ENCODE peak calls at places on chromosomes 7 and 10, in six cellular contexts. Y, K, R, V, H and X are unnamed samples.

GRCh38 chr7:95772298-95772770 is at the start of gene DYNC1I1:
- DNase-seq in Y (peak), K (peak), R (no peak), V (peak), H (peak), X (peak)

GRCh38 chr7:121137580-121137979 is 149.1 kb downstream of the CPED1 start:
- DNase-seq in Y (no peak), K (no peak), R (no peak), V (no peak), H (no peak), X (no peak)

GRCh38 chr7:128010392-128011078 is 20.7 kb downstream of the LRRC4 start:
- DNase-seq in Y (no peak), K (no peak), R (no peak), V (peak), H (no peak), X (no peak)

GRCh38 chr10:131126321-131127121 is 185.0 kb downstream of the TCERG1L start:
- DNase-seq in Y (no peak), K (no peak), R (no peak), V (no peak), H (peak), X (no peak)

GRCh38 chr7:85464042-85464651 is 277.3 kb upstream of the SEMA3D start:
- DNase-seq in Y (peak), K (no peak), R (no peak), V (peak), H (no peak), X (no peak)

GRCh38 chr7:40455485-40455884 is 320.7 kb downstream of the SUGCT start:
- DNase-seq in Y (peak), K (no peak), R (no peak), V (no peak), H (no peak), X (no peak)

GRCh38 chr10:120382360-120382759 is 74.7 kb upstream of the PLPP4 start:
- DNase-seq in Y (no peak), K (no peak), R (no peak), V (no peak), H (no peak), X (no peak)

GRCh38 chr7:149776848-149777407 is 3.5 kb upstream of the ZNF467 start:
- DNase-seq in Y (no peak), K (peak), R (no peak), V (no peak), H (no peak), X (no peak)

GRCh38 chr7:2956526-2957368 is 86.9 kb downstream of the CARD11 start:
- DNase-seq in Y (peak), K (peak), R (no peak), V (no peak), H (peak), X (peak)

GRCh38 chr10:17213646-17214349 is 12.3 kb upstream of the TRDMT1 start:
- DNase-seq in Y (peak), K (no peak), R (no peak), V (no peak), H (peak), X (no peak)

GRCh38 chr10:78332699-78333098 is 299.0 kb downstream of the RPS24 start:
- DNase-seq in Y (no peak), K (no peak), R (no peak), V (no peak), H (no peak), X (peak)

GRCh38 chr10:78330884-78331283 is 297.2 kb downstream of the RPS24 start:
- DNase-seq in Y (no peak), K (no peak), R (no peak), V (no peak), H (no peak), X (no peak)

GRCh38 chr10:78333362-78334143 is 299.9 kb downstream of the RPS24 start:
- DNase-seq in Y (no peak), K (no peak), R (no peak), V (no peak), H (no peak), X (peak)

GRCh38 chr10:78332013-78332412 is 298.4 kb downstream of the RPS24 start:
- DNase-seq in Y (no peak), K (no peak), R (no peak), V (no peak), H (no peak), X (peak)

GRCh38 chr10:78331391-78331922 is 297.8 kb downstream of the RPS24 start:
- DNase-seq in Y (peak), K (no peak), R (no peak), V (no peak), H (no peak), X (peak)
- TF ChIP-seq CTCF in Y (no peak), K (no peak), R (no peak), V (no peak), H (no peak), X (no peak)

DNA sequence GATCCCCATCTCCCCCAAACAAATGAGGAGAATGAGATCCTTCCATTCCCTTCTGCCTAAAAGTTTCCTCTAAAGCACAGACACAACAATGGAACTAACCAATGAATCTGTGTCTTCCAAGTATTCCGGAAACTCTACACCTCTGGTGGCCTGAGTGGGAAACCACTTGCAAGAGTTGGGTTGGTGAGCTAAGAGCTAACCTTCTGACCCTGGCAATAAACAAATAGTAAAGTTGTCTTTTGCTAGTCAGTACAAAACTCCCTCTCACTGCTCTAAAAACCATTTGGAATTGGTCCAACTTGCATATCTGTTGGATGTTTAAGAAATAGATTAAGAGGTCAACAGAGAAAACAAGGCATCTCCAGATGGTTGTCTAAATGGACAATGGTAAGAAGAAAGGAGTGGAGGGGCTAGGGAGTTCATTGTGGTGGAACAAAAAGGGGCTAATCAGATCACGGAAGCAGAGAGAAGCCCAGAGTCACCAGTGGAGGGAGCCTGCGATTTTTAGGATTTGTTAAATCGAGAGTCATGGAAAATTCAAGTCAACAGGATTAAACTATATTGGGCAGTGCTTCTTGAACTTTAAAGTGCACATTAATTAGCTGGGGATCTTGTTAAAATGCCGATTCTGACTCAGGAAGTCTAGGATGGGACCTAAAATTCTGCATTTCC is 192.3 kb downstream of the EVX1 start:
- DNase-seq in Y (peak), K (no peak), R (no peak), V (peak), H (no peak), X (no peak)
- TF ChIP-seq CTCF in Y (peak), K (no peak), R (peak), V (peak), H (no peak), X (no peak)

GRCh38 chr10:74371696-74372095 is 220.7 kb downstream of the ADK start:
- DNase-seq in Y (peak), K (no peak), R (no peak), V (no peak), H (no peak), X (no peak)

GRCh38 chr10:74377476-74377875 is 226.5 kb downstream of the ADK start:
- DNase-seq in Y (no peak), K (no peak), R (no peak), V (no peak), H (no peak), X (no peak)

GRCh38 chr10:74373059-74373458 is 222.0 kb downstream of the ADK start:
- DNase-seq in Y (peak), K (no peak), R (no peak), V (no peak), H (no peak), X (no peak)
- TF ChIP-seq CTCF in Y (no peak), K (no peak), R (no peak), V (no peak), H (no peak), X (no peak)

GRCh38 chr10:71891437-71891836 is 40.4 kb upstream of the PSAP start:
- DNase-seq in Y (no peak), K (no peak), R (no peak), V (no peak), H (no peak), X (no peak)

GRCh38 chr10:71887767-71888166 is 36.7 kb upstream of the PSAP start:
- DNase-seq in Y (no peak), K (no peak), R (no peak), V (no peak), H (no peak), X (no peak)

GRCh38 chr10:71888623-71889387 is 37.8 kb upstream of the PSAP start:
- DNase-seq in Y (peak), K (peak), R (peak), V (peak), H (peak), X (peak)

GRCh38 chr10:71888248-71888622 is 37.2 kb upstream of the PSAP start:
- DNase-seq in Y (no peak), K (no peak), R (no peak), V (no peak), H (no peak), X (no peak)

GRCh38 chr10:71889388-71889987 is 38.4 kb upstream of the PSAP start:
- DNase-seq in Y (no peak), K (no peak), R (no peak), V (peak), H (no peak), X (no peak)
- TF ChIP-seq CTCF in Y (no peak), K (no peak), R (no peak), V (no peak), H (peak), X (no peak)

DNA sequence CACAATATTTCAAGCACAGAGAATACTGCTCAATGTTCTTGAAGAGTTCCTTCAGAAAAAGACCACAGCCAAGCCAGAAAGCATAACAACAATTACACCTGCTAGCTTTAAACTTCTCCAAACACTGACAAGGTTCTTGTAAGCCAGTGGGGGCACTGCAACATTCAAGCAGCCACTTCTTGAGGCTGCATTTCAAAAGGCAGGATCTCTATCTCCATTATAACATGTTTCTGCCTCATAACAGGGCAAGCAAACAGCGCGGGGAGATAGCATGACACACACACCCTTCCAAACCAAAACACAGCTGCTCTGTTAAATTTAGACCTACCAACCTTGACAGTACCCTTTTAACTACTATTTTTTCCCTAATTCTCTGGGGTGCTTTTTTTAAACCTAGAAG is 30.8 kb downstream of the CHCHD3 start:
- DNase-seq in Y (peak), K (no peak), R (no peak), V (peak), H (no peak), X (no peak)
- TF ChIP-seq CTCF in Y (peak), K (no peak), R (peak), V (peak), H (peak), X (no peak)

GRCh38 chr7:154721086-154721485 is 281.8 kb downstream of the PAXIP1 start:
- DNase-seq in Y (no peak), K (no peak), R (no peak), V (no peak), H (no peak), X (no peak)

GRCh38 chr7:154729056-154729455 is 273.9 kb downstream of the PAXIP1 start:
- DNase-seq in Y (no peak), K (no peak), R (no peak), V (no peak), H (no peak), X (no peak)

GRCh38 chr7:154726368-154726767 is 276.6 kb downstream of the PAXIP1 start:
- DNase-seq in Y (no peak), K (no peak), R (no peak), V (no peak), H (no peak), X (no peak)
- TF ChIP-seq CTCF in Y (no peak), K (no peak), R (no peak), V (no peak), H (no peak), X (no peak)